ENCODE peak calls at places on chromosomes 16 and 17, in ten cellular contexts. X, E, Q, H, I, F, Y, G, T and S are unnamed samples.

GRCh38 chr17:80504671-80505413 is 28.4 kb upstream of the NPTX1 start:
- DNase-seq in X (peak; percentile 81), E (no peak), Q (no peak), H (peak; percentile 90), I (no peak), F (no peak), Y (no peak), G (no peak), T (peak; percentile 49), S (no peak)

GRCh38 chr16:84614914-84615813 is 2.7 kb downstream of the COTL1 start:
- DNase-seq in X (peak; percentile 14), E (no peak), Q (no peak), H (no peak), I (no peak), F (no peak), Y (no peak), G (no peak), T (peak; percentile 53), S (no peak)

GRCh38 chr17:74386397-74386796 is 19.1 kb downstream of the GPR142 start:
- DNase-seq in X (no peak), E (no peak), Q (no peak), H (no peak), I (no peak), F (peak; percentile 81), Y (no peak), G (no peak), T (no peak), S (no peak)

GRCh38 chr17:2094891-2095535 is 40.1 kb downstream of the HIC1 start:
- DNase-seq in X (no peak), E (peak; percentile 4), Q (no peak), H (peak; percentile 68), I (no peak), F (peak; percentile 73), Y (no peak), G (peak; percentile 26), T (peak; percentile 57), S (no peak)

GRCh38 chr16:24986512-24987303 is 28.5 kb downstream of the ARHGAP17 start:
- DNase-seq in X (peak; percentile 85), E (peak; percentile 18), Q (no peak), H (no peak), I (no peak), F (no peak), Y (no peak), G (peak; percentile 83), T (no peak), S (no peak)

GRCh38 chr16:35197656-35198055 is 1738.2 kb downstream of the TP53TG3F start:
- DNase-seq in X (no peak), E (no peak), Q (no peak), H (no peak), I (no peak), F (no peak), Y (no peak), G (no peak), T (no peak), S (no peak)

GRCh38 chr16:22075043-22075757 is 17.1 kb upstream of the VWA3A start:
- DNase-seq in X (peak; percentile 59), E (no peak), Q (no peak), H (peak; percentile 37), I (no peak), F (no peak), Y (no peak), G (no peak), T (no peak), S (no peak)

GRCh38 chr16:57341062-57341440 is 17.5 kb upstream of the CCL22 start:
- DNase-seq in X (no peak), E (no peak), Q (no peak), H (no peak), I (no peak), F (no peak), Y (no peak), G (no peak), T (no peak), S (no peak)

GRCh38 chr17:39677581-39678339 is 9.5 kb downstream of the PNMT start:
- DNase-seq in X (no peak), E (no peak), Q (no peak), H (no peak), I (no peak), F (peak; percentile 82), Y (no peak), G (no peak), T (no peak), S (no peak)